ENCODE peak calls at places on chromosomes 11 and 22, in six cellular contexts. D is GM12878; R is endodermal cell; T is lower lobe of right lung; N is Peyer's patch; Y is CD8-positive, alpha-beta memory T cell. M is an unnamed sample. For H3K4me1, the result is how much of the 10 kb centered on the place peaks cover.

GRCh38 chr22:21000987-21001600 is 824 bp downstream of the THAP7 start:
- DNase-seq in Y (no peak), D (no peak), R (no peak), N (no peak), T (no peak), M (peak)

GRCh38 chr22:22141031-22141430 is 103.6 kb upstream of the VPREB1 start:
- DNase-seq in T (no peak), D (no peak), R (no peak), N (no peak), Y (no peak), M (no peak)

GRCh38 chr11:111736621-111737055 is 29.6 kb downstream of the PPP2R1B start:
- DNase-seq in D (no peak), Y (no peak), T (no peak), R (no peak), N (no peak), M (no peak)

GRCh38 chr22:28329582-28330073 is 350.0 kb downstream of the TTC28 start:
- DNase-seq in Y (no peak), N (no peak), T (no peak), R (no peak), D (no peak), M (no peak)

GRCh38 chr22:30444632-30445437 is 19.3 kb downstream of the MTFP1 start:
- DNase-seq in T (no peak), Y (no peak), R (peak), D (no peak), N (no peak), M (peak)

GRCh38 chr11:64139045-64139444 is 26.9 kb downstream of the MACROD1 start:
- DNase-seq in D (no peak), T (no peak), N (no peak), R (no peak), Y (no peak), M (peak)

GRCh38 chr22:44576311-44577260 is 78.6 kb upstream of the RTL6 start:
- DNase-seq in T (peak), Y (no peak), R (no peak), D (no peak), N (peak), M (no peak)

GRCh38 chr22:38176170-38176741 is 5.4 kb downstream of the PLA2G6 start:
- DNase-seq in R (no peak), N (no peak), D (peak), T (peak), Y (peak), M (no peak)

GRCh38 chr22:26172389-26172990 is 3.2 kb downstream of the SEZ6L start:
- DNase-seq in T (no peak), R (peak), Y (no peak), D (no peak), N (no peak), M (peak)

GRCh38 chr11:119666463-119667131 is 62.4 kb downstream of the NECTIN1 start:
- DNase-seq in Y (peak), T (peak), N (peak), R (peak), D (no peak), M (peak)

GRCh38 chr11:65524010-65524746 is 705 bp upstream of the SCYL1 start:
- DNase-seq in R (peak), Y (no peak), T (peak), D (no peak), N (no peak), M (peak)

GRCh38 chr11:114162719-114163123 is 103.2 kb downstream of the ZBTB16 start:
- DNase-seq in D (no peak), T (peak), N (peak), R (no peak), Y (no peak), M (peak)

GRCh38 chr11:12496181-12497025 is 119.0 kb downstream of the PARVA start:
- DNase-seq in R (peak), D (no peak), T (no peak), N (no peak), Y (no peak), M (no peak)

GRCh38 chr11:45181595-45182550 is 35.4 kb downstream of the PRDM11 start:
- DNase-seq in Y (no peak), N (no peak), D (no peak), R (no peak), T (no peak), M (no peak)

GRCh38 chr11:12587333-12587997 is 86.8 kb upstream of the TEAD1 start:
- DNase-seq in Y (no peak), N (no peak), T (no peak), D (no peak), R (peak), M (no peak)

GRCh38 chr11:128725630-128726461 is 32.0 kb downstream of the FLI1 start:
- DNase-seq in R (no peak), D (peak), Y (peak), T (no peak), N (no peak), M (no peak)

GRCh38 chr11:57484141-57484710 is 23.9 kb downstream of the RTN4RL2 start:
- DNase-seq in R (no peak), T (no peak), D (no peak), Y (no peak), N (no peak), M (no peak)

GRCh38 chr11:22347857-22348496 is 9.8 kb downstream of the SLC17A6 start:
- DNase-seq in T (no peak), D (no peak), Y (no peak), N (no peak), R (no peak), M (no peak)

GRCh38 chr11:21911046-21911445 is 281.8 kb upstream of the ANO5 start:
- DNase-seq in Y (no peak), R (no peak), T (no peak), N (no peak), D (no peak), M (no peak)

GRCh38 chr11:84255483-84255882 is 969.3 kb upstream of the CCDC90B start:
- DNase-seq in R (no peak), T (no peak), N (no peak), Y (no peak), D (no peak), M (no peak)

GRCh38 chr22:44661070-44661469 is 40.9 kb upstream of the PRR5 start:
- DNase-seq in D (no peak), T (peak), N (no peak), R (peak), Y (no peak), M (peak)

GRCh38 chr22:27231266-27231665 is 570.3 kb downstream of the MN1 start:
- DNase-seq in D (no peak), R (no peak), Y (no peak), N (no peak), T (no peak), M (no peak)

GRCh38 chr11:118916842-118917388 is 8.8 kb downstream of the BCL9L start:
- DNase-seq in T (no peak), D (no peak), N (no peak), R (peak), Y (no peak), M (no peak)

GRCh38 chr11:62747475-62748160 is 6.3 kb downstream of the ZBTB3 start:
- DNase-seq in N (no peak), T (no peak), D (no peak), Y (no peak), R (no peak), M (no peak)

GRCh38 chr11:58900479-58901420 is 38.5 kb upstream of the GLYATL1 start:
- DNase-seq in D (peak), Y (no peak), N (peak), T (peak), R (peak), M (peak)

GRCh38 chr22:19645391-19645790 is 68.9 kb upstream of the SEPTIN5 start:
- DNase-seq in T (no peak), R (peak), Y (no peak), N (no peak), D (no peak), M (peak)

GRCh38 chr11:129417458-129417857 is 41.8 kb downstream of the BARX2 start:
- DNase-seq in N (no peak), D (no peak), R (no peak), T (no peak), Y (no peak), M (no peak)

GRCh38 chr22:35733742-35734516 is 16.3 kb downstream of the APOL5 start:
- DNase-seq in D (no peak), R (no peak), N (no peak), T (no peak), Y (no peak), M (no peak)

GRCh38 chr22:24707477-24707816 is 67.1 kb downstream of the PIWIL3 start:
- DNase-seq in R (peak), N (peak), T (no peak), Y (no peak), D (no peak), M (no peak)

GRCh38 chr22:38353142-38353629 is 36.0 kb upstream of the CSNK1E start:
- DNase-seq in Y (peak), R (peak), T (peak), D (no peak), N (peak), M (peak)

GRCh38 chr22:37428649-37429586 is 1.6 kb upstream of the ELFN2 start:
- DNase-seq in N (peak), R (peak), D (no peak), T (no peak), Y (peak), M (peak)

GRCh38 chr11:44266056-44266780 is 43.7 kb downstream of the ALX4 start:
- DNase-seq in D (no peak), T (no peak), Y (no peak), R (no peak), N (no peak), M (no peak)

DNA sequence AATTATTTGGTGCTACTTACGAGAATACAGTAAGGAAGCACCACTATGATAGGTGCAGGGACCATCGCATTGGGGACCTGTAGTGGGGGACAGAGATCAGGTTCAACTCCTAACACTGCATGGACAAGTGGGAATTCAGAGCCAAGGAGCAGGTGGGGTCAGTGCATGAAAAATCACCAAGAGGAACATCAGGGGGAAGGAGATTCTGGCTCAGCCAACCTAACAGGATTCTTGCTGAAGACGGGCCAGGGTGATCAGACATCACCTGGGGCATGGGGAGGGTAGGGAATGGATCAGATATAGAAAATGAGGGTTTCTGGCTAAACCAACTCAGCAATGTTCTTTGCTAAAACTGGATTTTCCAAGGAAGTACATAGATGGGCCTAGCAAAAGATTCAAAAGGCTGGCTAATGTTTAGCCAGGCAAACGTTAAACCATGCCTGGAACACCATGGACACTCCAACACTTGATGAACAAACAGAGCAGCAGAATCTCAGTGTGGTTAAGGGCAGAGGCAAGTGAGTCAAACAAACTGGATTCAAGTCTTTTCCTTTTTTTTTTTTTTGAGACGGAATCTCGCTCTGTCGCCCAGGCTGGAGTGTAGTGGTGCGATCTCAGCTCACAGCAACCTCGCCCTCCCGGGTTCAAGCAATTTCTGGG is 70.0 kb downstream of the MICAL3 start:
- DNase-seq in N (no peak), Y (no peak), D (no peak), R (no peak), T (no peak), M (no peak)
- H3K4me1 ChIP-seq in N (under half), Y (under half), D (under half), R (under half), T (under half), M (under half)

DNA sequence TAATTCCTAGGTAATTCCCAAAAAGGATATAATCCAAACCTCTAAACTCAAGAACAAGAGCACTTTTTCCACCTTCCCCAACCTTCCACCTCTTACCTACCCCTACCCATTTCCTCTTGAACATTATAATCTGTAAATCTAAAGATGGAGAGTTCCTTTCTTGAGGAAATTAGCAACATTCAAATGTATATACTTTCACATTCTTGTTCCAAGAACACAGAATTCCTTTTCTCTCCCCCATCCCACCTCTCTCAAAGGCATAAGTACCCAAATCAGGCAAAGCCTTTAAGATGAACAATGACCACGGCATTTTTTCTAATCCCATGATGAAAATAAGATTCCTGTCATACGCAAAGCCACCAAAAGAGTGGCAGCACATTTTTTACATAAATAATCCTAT is 18.3 kb downstream of the RRAS2 start:
- DNase-seq in Y (no peak), D (no peak), N (no peak), T (no peak), R (no peak), M (no peak)
- H3K4me1 ChIP-seq in Y (under half), D (under half), N (under half), T (under half), R (under half), M (under half)

GRCh38 chr11:126310229-126310991 is 6.5 kb downstream of the DCPS start:
- DNase-seq in T (peak), R (peak), N (peak), Y (peak), D (no peak), M (peak)
- H3K4me1 ChIP-seq in T (under half), R (under half), N (under half), Y (under half), D (under half), M (under half)

GRCh38 chr22:42891696-42892095 is 34.6 kb upstream of the ARFGAP3 start:
- DNase-seq in T (no peak), R (no peak), N (no peak), D (no peak), Y (no peak), M (no peak)
- H3K4me1 ChIP-seq in T (half or more), R (under half), N (under half), D (half or more), Y (under half), M (under half)

GRCh38 chr11:18324381-18324780 is 2.0 kb downstream of the GTF2H1 start:
- DNase-seq in Y (no peak), T (no peak), N (no peak), D (no peak), R (no peak), M (no peak)
- H3K4me1 ChIP-seq in Y (half or more), T (half or more), N (under half), D (under half), R (under half), M (under half)

DNA sequence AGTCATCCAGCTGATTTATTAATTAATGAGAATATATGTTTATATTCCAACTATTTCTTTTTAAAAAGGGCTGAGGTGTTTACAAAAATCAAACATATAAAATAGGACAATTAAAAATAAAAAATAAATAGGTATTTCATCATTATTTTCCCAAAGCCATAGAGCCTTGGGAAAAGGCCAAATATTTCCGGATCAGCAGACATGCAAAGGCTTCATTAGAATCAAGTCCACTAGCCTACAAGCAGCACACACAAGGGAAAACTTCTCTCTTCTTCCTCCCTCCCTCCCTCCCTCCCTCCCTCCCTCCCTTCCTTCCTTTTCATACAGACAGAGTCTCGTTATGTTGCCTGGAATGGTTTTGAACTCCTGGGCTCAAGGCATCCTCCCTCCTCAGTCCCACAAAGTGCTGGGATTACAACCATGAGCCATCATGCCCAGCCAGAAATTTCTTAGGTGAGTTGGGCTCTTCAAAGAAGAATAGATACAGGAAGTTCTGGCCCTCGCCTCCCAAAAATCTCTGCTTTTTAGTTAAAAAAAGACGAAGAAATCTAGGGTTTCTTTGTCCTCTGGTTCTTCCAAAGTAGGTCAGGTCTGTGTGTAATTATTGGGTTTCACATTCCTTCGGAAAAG is 121.2 kb downstream of the SIK3 start:
- DNase-seq in T (no peak), Y (no peak), R (no peak), N (no peak), D (no peak), M (no peak)
- H3K4me1 ChIP-seq in T (under half), Y (under half), R (under half), N (under half), D (under half), M (under half)